ENCODE peak calls at places on chromosome 22, in nine cellular contexts. H is fibroblast of the aortic adventitia; W is aorta; Q is CD4-positive, CD25-positive, alpha-beta regulatory T cell; A is neuronal stem cell; I is neural progenitor cell; K is OCI-LY7; D is sigmoid colon; N is foreskin fibroblast. X is an unnamed sample.

GRCh38 chr22:38694049-38694448 is 6.7 kb downstream of the JOSD1 start:
- DNase-seq in K (no peak), Q (no peak), H (no peak), I (no peak), A (no peak), W (no peak), N (no peak), D (no peak), X (no peak)

GRCh38 chr22:36798671-36799066 is 18.2 kb downstream of the PVALB start:
- DNase-seq in W (no peak), N (no peak), K (no peak), I (no peak), A (no peak), D (no peak), H (no peak), Q (no peak), X (no peak)

GRCh38 chr22:47129902-47130301 is 367.5 kb downstream of the TBC1D22A start:
- DNase-seq in H (no peak), K (no peak), A (no peak), Q (peak), W (peak), I (no peak), D (no peak), N (no peak), X (peak)

GRCh38 chr22:29211066-29211841 is 5.6 kb downstream of the EMID1 start:
- DNase-seq in Q (no peak), A (no peak), N (no peak), W (no peak), I (no peak), K (no peak), H (no peak), D (no peak), X (no peak)

GRCh38 chr22:19430890-19431541 is 517 bp downstream of the HIRA start:
- DNase-seq in A (peak), Q (peak), W (peak), H (peak), D (no peak), K (peak), I (peak), N (peak), X (no peak)

GRCh38 chr22:29194269-29194668 is 11.4 kb upstream of the EMID1 start:
- DNase-seq in K (no peak), A (no peak), D (no peak), Q (no peak), H (no peak), I (no peak), W (no peak), N (no peak), X (no peak)

GRCh38 chr22:30249049-30250038 is 2.8 kb upstream of the LIF start:
- DNase-seq in D (peak), I (no peak), A (no peak), N (peak), W (no peak), H (peak), Q (no peak), K (no peak), X (no peak)

GRCh38 chr22:34429314-34429713 is 509.0 kb upstream of the LARGE1 start:
- DNase-seq in Q (peak), I (no peak), W (no peak), H (no peak), K (no peak), D (no peak), A (no peak), N (no peak), X (no peak)

GRCh38 chr22:28976588-28976987 is 85.0 kb downstream of the C22orf31 start:
- DNase-seq in D (no peak), W (no peak), A (no peak), I (no peak), Q (no peak), H (peak), K (no peak), N (peak), X (no peak)

GRCh38 chr22:31244044-31244942 is 32.2 kb downstream of the LIMK2 start:
- DNase-seq in N (peak), K (no peak), I (peak), H (peak), W (no peak), Q (no peak), D (no peak), A (no peak), X (no peak)

GRCh38 chr22:36775589-36775965 is 342 bp downstream of the IFT27 start:
- DNase-seq in N (peak), I (peak), W (peak), A (peak), D (peak), Q (peak), K (peak), H (peak), X (no peak)

GRCh38 chr22:48888466-48889208 is 939.0 kb downstream of the BRD1 start:
- DNase-seq in W (peak), N (no peak), D (peak), Q (no peak), H (no peak), K (no peak), A (no peak), I (no peak), X (peak)

GRCh38 chr22:36510966-36511881 is 4.4 kb upstream of the FOXRED2 start:
- DNase-seq in W (no peak), A (no peak), N (peak), Q (peak), K (peak), D (no peak), H (peak), I (peak), X (no peak)

GRCh38 chr22:43862882-43863202 is 529 bp upstream of the SULT4A1 start:
- DNase-seq in Q (no peak), D (no peak), W (peak), H (no peak), N (no peak), I (no peak), A (no peak), K (no peak), X (no peak)

GRCh38 chr22:37303821-37304274 is 21.5 kb downstream of the CYTH4 start:
- DNase-seq in N (peak), K (no peak), Q (peak), I (no peak), D (no peak), H (peak), A (no peak), W (no peak), X (no peak)

GRCh38 chr22:19260804-19261203 is 30.7 kb downstream of the CLTCL1 start:
- DNase-seq in W (no peak), D (no peak), N (no peak), I (no peak), K (no peak), H (no peak), A (no peak), Q (no peak), X (no peak)

GRCh38 chr22:19336133-19337075 is 44.9 kb upstream of the CLTCL1 start:
- DNase-seq in N (no peak), I (no peak), W (no peak), H (no peak), D (no peak), Q (no peak), K (no peak), A (no peak), X (no peak)

DNA sequence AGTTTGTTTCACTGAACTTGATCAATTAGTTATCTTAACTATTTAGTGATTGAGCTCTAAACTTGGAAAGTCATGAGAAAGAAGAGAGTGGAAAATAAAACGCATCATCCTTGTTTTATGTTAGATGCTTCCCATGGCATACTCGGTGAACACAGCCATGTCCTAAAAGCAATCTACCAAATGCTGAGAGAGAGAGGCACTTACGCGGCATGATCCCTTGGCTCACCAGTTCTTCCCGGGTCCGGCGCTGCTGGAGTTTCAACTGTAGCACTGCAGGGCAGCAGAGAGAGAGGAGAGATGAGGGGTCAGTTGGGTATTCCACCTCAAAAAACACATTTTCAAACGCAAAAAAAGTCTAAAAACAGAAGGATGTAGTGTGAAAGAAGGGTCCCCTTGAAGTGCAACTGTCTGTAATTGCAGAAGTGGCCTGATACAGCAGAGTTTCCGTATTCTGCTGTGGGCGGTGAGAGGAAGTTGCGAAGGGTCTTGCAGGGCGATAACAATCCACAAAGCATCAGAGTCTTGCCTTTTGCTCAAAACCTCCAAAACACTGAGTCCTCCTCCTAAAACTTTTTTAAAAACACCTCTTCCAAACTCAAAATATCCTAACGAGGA is 92.7 kb downstream of the SGSM3 start:
- DNase-seq in A (no peak), I (no peak), D (no peak), K (peak), Q (peak), H (no peak), W (no peak), N (no peak), X (no peak)
- H3K4me3 ChIP-seq in A (no peak), I (no peak), D (no peak), K (peak), Q (peak), H (no peak), W (no peak), N (no peak), X (peak)

DNA sequence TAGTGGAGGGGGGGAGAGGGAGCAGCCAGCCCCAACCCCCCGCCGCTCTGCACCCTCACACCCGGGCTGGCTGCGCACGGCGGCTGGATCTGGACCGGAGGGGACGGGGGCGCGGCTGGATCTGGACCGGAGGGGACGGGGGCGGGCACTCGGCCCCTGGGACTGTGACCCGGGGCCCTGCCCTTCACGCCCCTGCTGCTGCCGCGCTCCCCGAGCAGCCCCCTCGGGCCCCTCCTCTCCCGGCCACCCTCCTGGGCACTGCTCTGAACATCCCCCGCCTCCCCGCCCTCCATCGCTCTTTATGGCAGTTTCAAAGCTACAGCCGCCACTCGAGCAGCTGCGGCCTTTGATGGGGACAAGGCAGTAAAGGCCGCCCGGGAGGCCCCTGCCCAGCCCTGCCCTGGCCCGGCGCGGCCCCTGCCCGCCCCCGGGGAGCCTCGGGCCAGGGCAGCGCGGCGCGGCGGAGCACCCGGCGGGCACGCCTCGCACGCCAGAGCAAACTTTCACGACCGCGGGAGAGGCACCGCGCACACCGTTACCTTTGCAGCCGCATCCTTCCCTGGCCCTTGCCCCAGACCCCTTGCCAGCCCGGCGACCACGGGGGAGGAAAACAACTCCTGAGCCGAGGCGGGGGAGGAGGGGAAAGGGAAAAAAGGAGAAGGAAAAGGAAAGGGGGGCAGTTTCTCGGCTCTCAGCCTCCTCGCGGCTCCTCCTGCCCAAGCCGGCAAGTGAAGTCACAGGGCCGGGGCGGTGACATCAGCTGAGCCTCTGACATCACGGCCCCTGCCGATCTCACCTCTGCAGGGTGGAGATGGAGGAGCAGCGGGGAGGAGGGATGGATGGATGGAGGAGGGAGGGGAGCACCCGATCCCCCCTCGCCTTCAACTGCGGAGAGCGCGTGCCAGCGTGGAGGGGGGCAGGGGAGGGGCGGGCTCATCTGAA is 13.1 kb upstream of the TCF20 start:
- DNase-seq in D (no peak), N (peak), Q (peak), H (no peak), A (peak), W (peak), K (no peak), I (peak), X (no peak)
- H3K4me3 ChIP-seq in D (peak), N (no peak), Q (no peak), H (peak), A (peak), W (peak), K (no peak), I (peak), X (peak)

GRCh38 chr22:22087854-22088657 is 105.5 kb upstream of the TOP3B start:
- DNase-seq in D (no peak), K (no peak), I (no peak), H (no peak), A (no peak), W (no peak), Q (no peak), N (no peak), X (no peak)
- H3K4me3 ChIP-seq in D (no peak), K (no peak), I (no peak), H (no peak), A (no peak), W (no peak), Q (no peak), N (no peak), X (no peak)

DNA sequence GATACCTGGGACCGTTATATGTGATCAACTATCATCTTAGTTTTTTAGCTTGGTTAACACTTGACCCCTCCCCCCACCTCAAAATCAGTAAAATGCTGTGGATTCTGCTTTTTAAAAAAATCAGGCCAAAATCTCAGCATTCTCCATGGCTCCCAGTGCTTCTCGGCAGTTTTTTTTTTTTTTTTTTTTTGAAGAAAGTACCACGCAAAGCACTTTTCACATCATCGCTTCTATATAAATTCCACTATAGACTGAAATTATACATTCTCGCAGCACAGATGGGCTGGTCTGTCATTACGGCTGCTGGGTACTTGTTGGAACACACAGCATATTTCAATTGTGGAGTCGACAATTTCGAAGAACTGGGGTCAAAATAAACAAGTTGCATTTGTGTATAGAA is 67.7 kb upstream of the PPARA start:
- DNase-seq in A (no peak), Q (no peak), N (no peak), K (no peak), I (no peak), W (no peak), H (peak), D (peak), X (no peak)
- H3K4me3 ChIP-seq in A (no peak), Q (no peak), N (peak), K (no peak), I (no peak), W (no peak), H (peak), D (no peak), X (peak)

GRCh38 chr22:20435436-20436308 is 2.0 kb downstream of the SCARF2 start:
- DNase-seq in A (no peak), Q (no peak), W (peak), D (peak), H (no peak), N (no peak), I (no peak), K (no peak), X (no peak)
- H3K4me3 ChIP-seq in A (peak), Q (no peak), W (peak), D (peak), H (peak), N (peak), I (peak), K (no peak), X (peak)

GRCh38 chr22:50087646-50088045 is 2.2 kb upstream of the MOV10L1 start:
- DNase-seq in H (no peak), D (no peak), Q (no peak), W (peak), N (no peak), I (no peak), K (no peak), A (no peak), X (no peak)
- H3K4me3 ChIP-seq in H (no peak), D (no peak), Q (no peak), W (no peak), N (no peak), I (no peak), K (no peak), A (no peak), X (no peak)

GRCh38 chr22:49964493-49965290 is 4.1 kb downstream of the PIM3 start:
- DNase-seq in Q (no peak), D (peak), W (peak), N (no peak), K (no peak), A (no peak), I (peak), H (no peak), X (peak)

GRCh38 chr22:49964136-49964492 is 3.5 kb downstream of the PIM3 start:
- DNase-seq in W (peak), K (no peak), A (no peak), I (no peak), Q (no peak), H (no peak), N (no peak), D (peak), X (peak)

GRCh38 chr22:49962012-49962750 is 1.6 kb downstream of the PIM3 start:
- DNase-seq in D (peak), A (peak), H (peak), K (peak), N (peak), I (peak), W (peak), Q (peak), X (peak)

GRCh38 chr22:49962751-49963646 is 2.4 kb downstream of the PIM3 start:
- DNase-seq in K (no peak), Q (no peak), H (no peak), N (no peak), I (no peak), W (peak), D (peak), A (no peak), X (peak)

GRCh38 chr22:49963647-49964026 is 3.1 kb downstream of the PIM3 start:
- DNase-seq in W (no peak), A (no peak), I (no peak), Q (no peak), H (no peak), D (peak), N (no peak), K (no peak), X (peak)
- H3K4me3 ChIP-seq in W (no peak), A (no peak), I (no peak), Q (peak), H (peak), D (peak), N (peak), K (peak), X (peak)

GRCh38 chr22:27391092-27391770 is 410.3 kb downstream of the MN1 start:
- DNase-seq in Q (no peak), K (no peak), A (no peak), D (peak), N (no peak), H (peak), I (peak), W (peak), X (peak)

GRCh38 chr22:27397036-27397947 is 404.3 kb downstream of the MN1 start:
- DNase-seq in K (no peak), N (no peak), D (no peak), A (no peak), W (no peak), Q (no peak), H (peak), I (no peak), X (no peak)

GRCh38 chr22:27397948-27398330 is 403.6 kb downstream of the MN1 start:
- DNase-seq in W (no peak), I (no peak), A (no peak), K (no peak), N (peak), Q (no peak), D (peak), H (peak), X (peak)

GRCh38 chr22:27393371-27393770 is 408.2 kb downstream of the MN1 start:
- DNase-seq in W (no peak), D (no peak), K (no peak), A (no peak), H (no peak), N (no peak), I (no peak), Q (no peak), X (no peak)

DNA sequence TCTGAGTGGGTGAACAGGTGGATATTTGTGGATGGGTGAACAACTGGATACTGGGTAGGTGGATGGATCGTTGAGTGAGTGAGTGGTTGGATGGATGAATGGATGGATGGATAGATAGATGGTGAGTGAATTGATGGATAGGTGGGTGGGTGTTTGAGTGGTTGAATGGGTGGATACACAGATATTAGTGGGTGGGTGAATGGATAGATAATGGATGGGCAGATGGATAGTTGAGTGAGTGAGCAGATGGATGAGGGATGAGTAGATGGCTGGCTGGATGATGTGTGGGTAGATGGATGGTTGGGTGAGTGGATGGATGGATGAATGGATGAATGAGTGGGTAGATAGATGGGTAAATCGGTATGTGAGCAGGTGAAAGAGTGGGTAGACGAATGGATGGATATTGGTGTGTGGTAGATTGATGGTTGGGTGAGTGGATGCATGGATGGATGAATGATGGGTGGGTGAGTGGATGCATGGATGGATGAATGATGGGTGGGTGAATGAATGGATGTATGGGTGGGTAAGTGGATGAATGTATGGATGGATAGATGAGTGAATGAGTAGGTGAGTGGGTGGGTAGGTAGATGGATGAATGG is 406.7 kb downstream of the MN1 start:
- DNase-seq in Q (no peak), W (no peak), H (no peak), D (no peak), A (no peak), N (no peak), I (no peak), K (no peak), X (no peak)
- H3K4me3 ChIP-seq in Q (no peak), W (no peak), H (no peak), D (no peak), A (no peak), N (no peak), I (no peak), K (no peak), X (no peak)

DNA sequence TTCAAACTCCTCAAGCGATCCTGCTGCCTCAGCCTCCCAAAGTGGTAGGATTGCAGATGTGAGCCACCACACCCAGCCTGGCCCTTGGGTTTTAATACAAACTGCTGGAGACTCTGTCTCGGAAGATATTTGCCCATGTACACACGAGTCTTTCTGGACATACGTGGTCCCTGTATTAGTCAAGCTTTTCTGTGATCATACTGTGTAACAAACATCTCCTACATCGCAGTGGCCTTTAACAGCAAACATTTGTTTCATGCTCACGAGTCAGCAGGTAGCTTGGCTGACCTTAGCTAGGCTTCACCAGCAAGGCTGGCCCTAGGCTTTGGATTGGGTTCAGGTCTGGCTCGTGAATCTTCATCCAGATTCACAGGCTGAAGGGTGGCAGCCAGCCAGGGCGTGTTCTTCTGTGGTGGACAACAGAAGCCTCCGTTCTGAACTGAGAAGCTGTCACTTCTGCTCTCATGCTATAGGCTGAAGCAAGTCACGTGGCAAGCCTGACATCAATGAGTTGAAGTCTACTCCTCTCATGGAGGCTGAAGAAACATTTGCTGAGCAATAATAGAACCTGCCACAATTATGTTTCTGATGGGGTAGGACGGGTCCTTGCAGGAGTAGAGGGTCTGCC is 8.8 kb downstream of the KIAA1671 start:
- DNase-seq in W (no peak), Q (no peak), A (no peak), H (no peak), D (no peak), K (no peak), I (no peak), N (no peak), X (no peak)
- H3K4me3 ChIP-seq in W (no peak), Q (no peak), A (no peak), H (no peak), D (no peak), K (no peak), I (no peak), N (no peak), X (no peak)

X was measured in tibial artery.